ENCODE peak calls at places on chromosome 5, in eight cellular contexts. One of them, this sample, is unnamed.

GRCh38 chr5:10567781-10568321 is 4.0 kb downstream of the ANKRD33B start:
- DNase-seq in right cardiac atrium: no peak
- DNase-seq in iPS DF 6.9: no peak
- DNase-seq in stomach: no peak
- DNase-seq in GM23248: peak
- DNase-seq in mesendoderm: no peak
- DNase-seq in lower lobe of right lung: no peak
- DNase-seq in esophagus muscularis mucosa: no peak
- DNase-seq in this sample: no peak

GRCh38 chr5:153523196-153523595 is 32.7 kb downstream of the GRIA1 start:
- DNase-seq in lower lobe of right lung: no peak
- DNase-seq in esophagus muscularis mucosa: no peak
- DNase-seq in stomach: no peak
- DNase-seq in right cardiac atrium: no peak
- DNase-seq in GM23248: peak
- DNase-seq in iPS DF 6.9: no peak
- DNase-seq in mesendoderm: no peak
- DNase-seq in this sample: no peak

GRCh38 chr5:115616492-115616891 is 9.3 kb downstream of the TMED7 start:
- DNase-seq in stomach: no peak
- DNase-seq in GM23248: no peak
- DNase-seq in esophagus muscularis mucosa: no peak
- DNase-seq in lower lobe of right lung: no peak
- DNase-seq in mesendoderm: no peak
- DNase-seq in right cardiac atrium: no peak
- DNase-seq in iPS DF 6.9: no peak
- DNase-seq in this sample: no peak

GRCh38 chr5:93299596-93300308 is 281.3 kb downstream of the NR2F1-AS1 start:
- DNase-seq in iPS DF 6.9: no peak
- DNase-seq in right cardiac atrium: no peak
- DNase-seq in lower lobe of right lung: no peak
- DNase-seq in esophagus muscularis mucosa: no peak
- DNase-seq in GM23248: no peak
- DNase-seq in mesendoderm: peak
- DNase-seq in stomach: no peak
- DNase-seq in this sample: no peak

GRCh38 chr5:136001531-136001930 is 27.3 kb upstream of the TGFBI start:
- DNase-seq in right cardiac atrium: peak
- DNase-seq in mesendoderm: no peak
- DNase-seq in esophagus muscularis mucosa: peak
- DNase-seq in iPS DF 6.9: no peak
- DNase-seq in lower lobe of right lung: no peak
- DNase-seq in stomach: no peak
- DNase-seq in GM23248: peak
- DNase-seq in this sample: no peak

GRCh38 chr5:759781-760362 is 24.7 kb downstream of the ZDHHC11B start:
- DNase-seq in stomach: peak
- DNase-seq in iPS DF 6.9: no peak
- DNase-seq in GM23248: no peak
- DNase-seq in mesendoderm: no peak
- DNase-seq in right cardiac atrium: peak
- DNase-seq in esophagus muscularis mucosa: no peak
- DNase-seq in lower lobe of right lung: no peak
- DNase-seq in this sample: no peak

GRCh38 chr5:68460147-68460760 is 244.7 kb downstream of the PIK3R1 start:
- DNase-seq in stomach: no peak
- DNase-seq in mesendoderm: peak
- DNase-seq in lower lobe of right lung: no peak
- DNase-seq in GM23248: peak
- DNase-seq in iPS DF 6.9: peak
- DNase-seq in esophagus muscularis mucosa: no peak
- DNase-seq in right cardiac atrium: no peak
- DNase-seq in this sample: no peak

GRCh38 chr5:177130211-177131018 is 3.2 kb upstream of the NSD1 start:
- DNase-seq in stomach: no peak
- DNase-seq in GM23248: peak
- DNase-seq in esophagus muscularis mucosa: no peak
- DNase-seq in lower lobe of right lung: no peak
- DNase-seq in iPS DF 6.9: no peak
- DNase-seq in right cardiac atrium: no peak
- DNase-seq in mesendoderm: peak
- DNase-seq in this sample: no peak

GRCh38 chr5:42648910-42649309 is 107.7 kb upstream of the CCDC152 start:
- DNase-seq in right cardiac atrium: no peak
- DNase-seq in lower lobe of right lung: no peak
- DNase-seq in iPS DF 6.9: no peak
- DNase-seq in mesendoderm: no peak
- DNase-seq in GM23248: no peak
- DNase-seq in esophagus muscularis mucosa: no peak
- DNase-seq in stomach: no peak
- DNase-seq in this sample: no peak

GRCh38 chr5:97163360-97163764 is 19.7 kb downstream of the RIOK2 start:
- DNase-seq in mesendoderm: peak
- DNase-seq in stomach: no peak
- DNase-seq in GM23248: peak
- DNase-seq in esophagus muscularis mucosa: no peak
- DNase-seq in right cardiac atrium: no peak
- DNase-seq in lower lobe of right lung: no peak
- DNase-seq in iPS DF 6.9: no peak
- DNase-seq in this sample: no peak

GRCh38 chr5:163893301-163893700 is 387.9 kb downstream of the MAT2B start:
- DNase-seq in right cardiac atrium: no peak
- DNase-seq in GM23248: peak
- DNase-seq in iPS DF 6.9: no peak
- DNase-seq in esophagus muscularis mucosa: no peak
- DNase-seq in stomach: no peak
- DNase-seq in lower lobe of right lung: no peak
- DNase-seq in mesendoderm: no peak
- DNase-seq in this sample: no peak

GRCh38 chr5:14204785-14205321 is 61.7 kb downstream of the TRIO start:
- DNase-seq in mesendoderm: peak
- DNase-seq in iPS DF 6.9: no peak
- DNase-seq in esophagus muscularis mucosa: no peak
- DNase-seq in GM23248: peak
- DNase-seq in lower lobe of right lung: peak
- DNase-seq in right cardiac atrium: peak
- DNase-seq in stomach: peak
- DNase-seq in this sample: no peak

DNA sequence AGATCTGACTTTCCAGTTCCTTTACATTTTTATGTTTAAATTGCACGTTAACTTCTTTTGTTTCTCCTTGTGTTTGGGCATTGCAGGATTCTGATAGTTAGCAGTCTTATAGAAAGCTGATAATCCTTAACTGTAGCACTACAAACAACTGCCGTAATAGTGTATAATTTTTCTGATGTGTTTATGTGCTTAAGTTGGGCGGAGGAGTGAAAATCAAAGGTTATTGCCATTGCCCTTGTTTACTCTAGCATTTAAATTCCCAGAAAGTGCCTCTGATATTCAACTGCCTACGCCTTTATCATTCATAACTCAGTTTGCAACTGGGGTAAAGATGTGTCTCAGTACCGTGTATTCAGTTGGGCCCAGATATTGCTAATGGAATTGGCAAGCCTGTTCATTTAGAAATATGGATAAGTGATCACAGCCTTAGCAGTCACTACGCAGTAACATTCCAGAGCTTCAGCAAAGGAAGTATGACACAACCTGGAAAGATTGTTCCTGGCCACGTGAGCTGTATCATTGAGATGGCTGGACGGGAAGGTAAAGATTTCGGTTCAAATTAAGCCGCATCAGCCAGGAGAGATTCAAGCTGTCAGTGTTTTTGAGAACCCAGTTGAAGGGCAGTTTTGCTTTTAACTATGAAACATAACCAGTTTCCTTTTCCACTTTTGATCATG is 28.1 kb upstream of the LRRTM2 start:
- DNase-seq in GM23248: peak
- DNase-seq in iPS DF 6.9: no peak
- DNase-seq in lower lobe of right lung: no peak
- DNase-seq in right cardiac atrium: no peak
- DNase-seq in stomach: no peak
- DNase-seq in mesendoderm: no peak
- DNase-seq in esophagus muscularis mucosa: no peak
- DNase-seq in this sample: no peak
- H3K27ac ChIP-seq in GM23248: no peak
- H3K27ac ChIP-seq in iPS DF 6.9: no peak
- H3K27ac ChIP-seq in lower lobe of right lung: no peak
- H3K27ac ChIP-seq in right cardiac atrium: no peak
- H3K27ac ChIP-seq in stomach: no peak
- H3K27ac ChIP-seq in mesendoderm: no peak
- H3K27ac ChIP-seq in esophagus muscularis mucosa: peak
- H3K27ac ChIP-seq in this sample: no peak

GRCh38 chr5:124790261-124790894 is 43.9 kb upstream of the ZNF608 start:
- DNase-seq in stomach: no peak
- DNase-seq in lower lobe of right lung: no peak
- DNase-seq in iPS DF 6.9: no peak
- DNase-seq in esophagus muscularis mucosa: no peak
- DNase-seq in right cardiac atrium: no peak
- DNase-seq in mesendoderm: no peak
- DNase-seq in GM23248: peak
- DNase-seq in this sample: no peak
- H3K27ac ChIP-seq in stomach: no peak
- H3K27ac ChIP-seq in lower lobe of right lung: no peak
- H3K27ac ChIP-seq in iPS DF 6.9: no peak
- H3K27ac ChIP-seq in esophagus muscularis mucosa: no peak
- H3K27ac ChIP-seq in right cardiac atrium: no peak
- H3K27ac ChIP-seq in mesendoderm: no peak
- H3K27ac ChIP-seq in GM23248: no peak
- H3K27ac ChIP-seq in this sample: no peak

DNA sequence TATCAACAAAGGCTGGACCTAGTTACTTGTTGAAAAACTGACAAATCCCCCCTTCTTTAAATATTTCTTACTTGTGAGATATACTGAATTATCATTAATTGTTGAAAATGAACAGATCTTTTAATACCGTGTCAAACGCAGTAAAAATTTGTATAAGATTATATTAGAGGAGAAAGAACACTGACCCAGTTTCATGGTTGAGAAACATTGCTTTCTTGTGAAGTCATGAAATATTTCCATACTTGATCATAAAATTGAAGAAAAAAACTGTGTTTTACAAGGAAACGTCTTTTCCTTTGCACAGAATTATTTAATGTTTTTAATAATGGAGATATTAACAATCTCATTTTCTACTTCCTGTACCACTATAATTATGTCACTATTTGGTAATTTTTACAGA is 45.8 kb downstream of the MOCS2 start:
- DNase-seq in right cardiac atrium: no peak
- DNase-seq in GM23248: peak
- DNase-seq in stomach: no peak
- DNase-seq in iPS DF 6.9: no peak
- DNase-seq in lower lobe of right lung: no peak
- DNase-seq in mesendoderm: no peak
- DNase-seq in esophagus muscularis mucosa: no peak
- DNase-seq in this sample: no peak
- H3K27ac ChIP-seq in right cardiac atrium: no peak
- H3K27ac ChIP-seq in GM23248: peak
- H3K27ac ChIP-seq in stomach: no peak
- H3K27ac ChIP-seq in iPS DF 6.9: no peak
- H3K27ac ChIP-seq in lower lobe of right lung: no peak
- H3K27ac ChIP-seq in mesendoderm: no peak
- H3K27ac ChIP-seq in esophagus muscularis mucosa: no peak
- H3K27ac ChIP-seq in this sample: no peak

DNA sequence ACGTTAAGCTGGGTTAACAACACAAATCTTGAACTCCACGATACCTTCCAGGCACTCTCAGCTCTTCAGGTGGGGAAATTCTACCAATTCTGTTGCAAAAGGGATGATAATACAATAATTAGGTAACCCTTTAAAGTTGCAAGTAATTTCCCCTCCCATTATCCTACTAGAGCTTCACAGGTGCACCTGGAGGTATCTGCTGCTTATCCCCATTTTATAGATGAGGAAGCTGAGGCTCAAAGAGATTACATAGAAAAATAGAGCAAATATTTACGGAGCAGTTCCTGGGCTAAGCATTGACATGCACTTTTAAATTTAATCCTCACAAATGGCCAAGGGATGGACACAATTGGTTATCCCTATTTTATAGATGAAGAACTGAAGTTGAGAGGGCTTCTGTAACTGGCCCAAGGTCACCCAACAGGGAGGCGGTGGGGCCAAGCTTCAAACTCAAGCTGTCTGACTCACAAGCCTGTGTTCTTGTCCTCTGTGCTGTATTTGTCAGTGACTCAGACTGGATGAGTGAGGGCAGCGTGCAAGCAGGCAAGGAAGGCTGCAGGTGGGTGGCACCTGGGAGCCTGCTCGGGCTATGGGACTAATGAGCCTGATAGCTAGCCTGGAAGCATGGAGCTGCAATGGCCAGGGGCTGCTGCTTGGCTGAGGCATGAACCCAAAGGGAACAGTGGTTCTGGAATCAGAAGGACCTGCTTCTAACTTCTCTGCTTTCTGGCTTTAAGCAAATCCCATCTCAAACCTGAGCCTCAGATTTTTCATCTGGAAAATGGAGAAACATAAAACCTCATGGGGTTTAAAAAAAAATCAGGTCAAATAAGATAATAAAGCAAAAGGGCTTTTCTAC is 105.5 kb downstream of the PDE6A start:
- DNase-seq in lower lobe of right lung: no peak
- DNase-seq in GM23248: peak
- DNase-seq in right cardiac atrium: no peak
- DNase-seq in esophagus muscularis mucosa: no peak
- DNase-seq in stomach: peak
- DNase-seq in iPS DF 6.9: no peak
- DNase-seq in mesendoderm: no peak
- DNase-seq in this sample: no peak
- H3K27ac ChIP-seq in lower lobe of right lung: peak
- H3K27ac ChIP-seq in GM23248: no peak
- H3K27ac ChIP-seq in right cardiac atrium: no peak
- H3K27ac ChIP-seq in esophagus muscularis mucosa: no peak
- H3K27ac ChIP-seq in stomach: no peak
- H3K27ac ChIP-seq in iPS DF 6.9: no peak
- H3K27ac ChIP-seq in mesendoderm: no peak
- H3K27ac ChIP-seq in this sample: peak